ENCODE peak calls at places on chromosome 22, in five cellular contexts. One of them, this sample, is unnamed.

GRCh38 chr22:49213731-49214352 is 613.8 kb downstream of the BRD1 start:
- DNase-seq in AG04449: no peak
- DNase-seq in left lung: no peak
- DNase-seq in heart left ventricle: no peak
- DNase-seq in lower leg skin: no peak
- DNase-seq in this sample: no peak

GRCh38 chr22:41862530-41863266 is 29.8 kb downstream of the SREBF2 start:
- DNase-seq in AG04449: no peak
- DNase-seq in left lung: no peak
- DNase-seq in heart left ventricle: no peak
- DNase-seq in lower leg skin: no peak
- DNase-seq in this sample: no peak

GRCh38 chr22:32587449-32587848 is 112.8 kb downstream of the FBXO7 start:
- DNase-seq in AG04449: no peak
- DNase-seq in left lung: no peak
- DNase-seq in heart left ventricle: no peak
- DNase-seq in lower leg skin: no peak
- DNase-seq in this sample: peak; percentile 66

GRCh38 chr22:17706451-17706900 is 67.8 kb downstream of the BID start:
- DNase-seq in AG04449: peak; percentile 79
- DNase-seq in left lung: no peak
- DNase-seq in heart left ventricle: peak; percentile 24
- DNase-seq in lower leg skin: peak; percentile 66
- DNase-seq in this sample: peak; percentile 92

GRCh38 chr22:47593911-47594311 is 831.5 kb downstream of the TBC1D22A start:
- DNase-seq in AG04449: no peak
- DNase-seq in left lung: no peak
- DNase-seq in heart left ventricle: peak; percentile 8
- DNase-seq in lower leg skin: no peak
- DNase-seq in this sample: no peak

GRCh38 chr22:47213571-47214230 is 451.3 kb downstream of the TBC1D22A start:
- DNase-seq in AG04449: no peak
- DNase-seq in left lung: no peak
- DNase-seq in heart left ventricle: no peak
- DNase-seq in lower leg skin: no peak
- DNase-seq in this sample: peak; percentile 6

GRCh38 chr22:32998373-32998772 is 59.8 kb downstream of the SYN3 start:
- DNase-seq in AG04449: no peak
- DNase-seq in left lung: no peak
- DNase-seq in heart left ventricle: no peak
- DNase-seq in lower leg skin: no peak
- DNase-seq in this sample: no peak

GRCh38 chr22:48348855-48349254 is 1478.8 kb downstream of the BRD1 start:
- DNase-seq in AG04449: no peak
- DNase-seq in left lung: no peak
- DNase-seq in heart left ventricle: no peak
- DNase-seq in lower leg skin: no peak
- DNase-seq in this sample: no peak

GRCh38 chr22:49568751-49569285 is 258.9 kb downstream of the BRD1 start:
- DNase-seq in AG04449: no peak
- DNase-seq in left lung: peak; percentile 46
- DNase-seq in heart left ventricle: peak; percentile 10
- DNase-seq in lower leg skin: no peak
- DNase-seq in this sample: no peak

GRCh38 chr22:22047776-22048175 is 65.2 kb upstream of the TOP3B start:
- DNase-seq in AG04449: no peak
- DNase-seq in left lung: no peak
- DNase-seq in heart left ventricle: no peak
- DNase-seq in lower leg skin: no peak
- DNase-seq in this sample: no peak

GRCh38 chr22:43234299-43234988 is 47.5 kb upstream of the TTLL12 start:
- DNase-seq in AG04449: no peak
- DNase-seq in left lung: no peak
- DNase-seq in heart left ventricle: no peak
- DNase-seq in lower leg skin: no peak
- DNase-seq in this sample: no peak
- TF ChIP-seq CTCF in AG04449: no peak
- TF ChIP-seq CTCF in left lung: no peak
- TF ChIP-seq CTCF in heart left ventricle: no peak
- TF ChIP-seq CTCF in lower leg skin: no peak
- TF ChIP-seq CTCF in this sample: no peak

GRCh38 chr22:25061605-25062377 is 109.3 kb downstream of the KIAA1671 start:
- DNase-seq in AG04449: no peak
- DNase-seq in left lung: no peak
- DNase-seq in heart left ventricle: no peak
- DNase-seq in lower leg skin: no peak
- DNase-seq in this sample: no peak

GRCh38 chr22:25059438-25059837 is 106.9 kb downstream of the KIAA1671 start:
- DNase-seq in AG04449: no peak
- DNase-seq in left lung: no peak
- DNase-seq in heart left ventricle: no peak
- DNase-seq in lower leg skin: no peak
- DNase-seq in this sample: no peak

GRCh38 chr22:25062378-25063095 is 110.0 kb downstream of the KIAA1671 start:
- DNase-seq in AG04449: no peak
- DNase-seq in left lung: no peak
- DNase-seq in heart left ventricle: no peak
- DNase-seq in lower leg skin: no peak
- DNase-seq in this sample: no peak

GRCh38 chr22:25061134-25061533 is 108.6 kb downstream of the KIAA1671 start:
- DNase-seq in AG04449: no peak
- DNase-seq in left lung: no peak
- DNase-seq in heart left ventricle: no peak
- DNase-seq in lower leg skin: no peak
- DNase-seq in this sample: no peak

DNA sequence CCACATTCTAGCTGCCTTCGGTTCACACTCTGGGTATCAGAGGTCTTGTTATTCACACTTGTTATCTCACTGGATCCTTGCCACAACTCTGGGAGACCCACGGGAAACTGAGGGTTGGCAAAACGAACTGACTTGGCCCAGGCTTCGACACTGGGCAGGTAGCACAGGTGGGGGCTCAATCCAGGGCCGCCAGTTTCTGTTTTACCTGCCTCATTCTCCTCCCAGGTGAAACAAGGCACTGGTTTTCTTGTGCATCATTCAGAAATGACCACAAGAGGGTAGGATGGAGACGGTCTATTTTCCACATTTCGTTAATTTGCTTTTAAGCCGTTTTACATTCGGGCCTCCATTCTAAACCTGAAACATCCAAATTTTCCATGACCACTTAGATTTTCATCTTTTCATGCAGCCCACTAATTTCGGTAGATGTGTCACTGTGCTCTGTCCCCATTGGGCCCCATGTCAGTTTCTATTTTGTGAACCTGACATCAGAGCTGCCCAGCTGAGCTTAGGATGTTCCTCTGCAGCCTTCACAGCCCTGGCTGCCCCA is 108.1 kb downstream of the KIAA1671 start:
- DNase-seq in AG04449: no peak
- DNase-seq in left lung: no peak
- DNase-seq in heart left ventricle: no peak
- DNase-seq in lower leg skin: no peak
- DNase-seq in this sample: peak; percentile 33
- TF ChIP-seq CTCF in AG04449: no peak
- TF ChIP-seq CTCF in left lung: no peak
- TF ChIP-seq CTCF in heart left ventricle: no peak
- TF ChIP-seq CTCF in lower leg skin: no peak
- TF ChIP-seq CTCF in this sample: peak; percentile 63

DNA sequence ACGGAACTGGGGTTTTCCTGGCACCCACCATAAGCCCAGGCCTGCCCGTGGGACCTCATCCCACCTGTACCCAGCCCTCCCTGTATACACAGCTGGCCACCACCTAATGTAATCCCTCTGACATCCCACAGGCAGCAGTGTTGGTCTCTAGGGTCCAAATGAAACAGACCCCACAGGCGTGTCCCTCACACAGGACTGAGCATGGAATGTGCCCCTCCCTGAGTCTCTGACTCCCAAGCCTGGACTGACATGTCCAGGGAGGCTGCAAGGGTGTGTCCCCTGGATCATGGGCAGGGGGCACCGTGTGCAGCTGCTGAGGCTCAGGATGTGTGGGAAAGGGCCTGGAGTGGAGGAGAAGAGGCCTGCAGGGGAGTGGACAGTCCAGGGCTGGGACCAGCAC is 50.6 kb upstream of the PPARA start:
- DNase-seq in AG04449: no peak
- DNase-seq in left lung: peak; percentile 23
- DNase-seq in heart left ventricle: no peak
- DNase-seq in lower leg skin: no peak
- DNase-seq in this sample: no peak
- TF ChIP-seq CTCF in AG04449: no peak
- TF ChIP-seq CTCF in left lung: no peak
- TF ChIP-seq CTCF in heart left ventricle: no peak
- TF ChIP-seq CTCF in lower leg skin: no peak
- TF ChIP-seq CTCF in this sample: no peak

GRCh38 chr22:23315341-23315917 is 135.1 kb downstream of the BCR start:
- DNase-seq in AG04449: no peak
- DNase-seq in left lung: peak; percentile 83
- DNase-seq in heart left ventricle: peak; percentile 79
- DNase-seq in lower leg skin: no peak
- DNase-seq in this sample: peak; percentile 73
- TF ChIP-seq CTCF in AG04449: peak; percentile 48
- TF ChIP-seq CTCF in left lung: no peak
- TF ChIP-seq CTCF in heart left ventricle: peak; percentile 38
- TF ChIP-seq CTCF in lower leg skin: no peak
- TF ChIP-seq CTCF in this sample: peak; percentile 65

GRCh38 chr22:40654522-40655167 is 18.1 kb upstream of the MRTFA start:
- DNase-seq in AG04449: no peak
- DNase-seq in left lung: no peak
- DNase-seq in heart left ventricle: peak; percentile 74
- DNase-seq in lower leg skin: no peak
- DNase-seq in this sample: peak; percentile 81
- TF ChIP-seq CTCF in AG04449: peak; percentile 30
- TF ChIP-seq CTCF in left lung: no peak
- TF ChIP-seq CTCF in heart left ventricle: no peak
- TF ChIP-seq CTCF in lower leg skin: no peak
- TF ChIP-seq CTCF in this sample: peak; percentile 31

DNA sequence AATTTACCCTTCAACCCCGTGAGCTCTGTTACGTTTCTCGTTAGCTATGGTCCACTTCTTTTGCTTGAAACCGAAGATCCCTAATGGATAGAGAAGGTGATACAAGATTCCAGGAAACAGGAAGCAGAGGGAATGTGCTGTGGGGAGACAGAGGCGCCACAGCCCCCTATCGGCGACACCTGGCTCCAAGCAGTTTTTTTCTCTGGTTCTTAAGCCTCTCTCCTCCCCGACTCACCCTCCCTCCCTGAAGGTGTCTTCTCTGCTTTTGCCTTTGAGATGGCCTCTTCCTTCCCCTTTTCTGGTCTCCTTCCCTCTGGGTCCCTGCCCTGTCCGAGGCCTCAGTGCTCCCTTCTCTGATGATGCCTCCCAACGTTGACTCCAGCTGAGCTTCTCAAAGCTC is 14.2 kb upstream of the APOBEC3A start:
- DNase-seq in AG04449: no peak
- DNase-seq in left lung: peak; percentile 22
- DNase-seq in heart left ventricle: no peak
- DNase-seq in lower leg skin: no peak
- DNase-seq in this sample: no peak
- TF ChIP-seq CTCF in AG04449: no peak
- TF ChIP-seq CTCF in left lung: no peak
- TF ChIP-seq CTCF in heart left ventricle: no peak
- TF ChIP-seq CTCF in lower leg skin: no peak
- TF ChIP-seq CTCF in this sample: peak; percentile 26

GRCh38 chr22:37967147-37967546 is 13.6 kb downstream of the POLR2F start:
- DNase-seq in AG04449: no peak
- DNase-seq in left lung: no peak
- DNase-seq in heart left ventricle: no peak
- DNase-seq in lower leg skin: no peak
- DNase-seq in this sample: no peak

GRCh38 chr22:37965940-37966664 is 12.6 kb downstream of the POLR2F start:
- DNase-seq in AG04449: no peak
- DNase-seq in left lung: peak; percentile 18
- DNase-seq in heart left ventricle: no peak
- DNase-seq in lower leg skin: no peak
- DNase-seq in this sample: peak; percentile 11

GRCh38 chr22:37970864-37971263 is 13.5 kb downstream of the SOX10 start:
- DNase-seq in AG04449: no peak
- DNase-seq in left lung: no peak
- DNase-seq in heart left ventricle: no peak
- DNase-seq in lower leg skin: no peak
- DNase-seq in this sample: no peak

GRCh38 chr22:37968452-37969251 is 15.2 kb downstream of the POLR2F start:
- DNase-seq in AG04449: no peak
- DNase-seq in left lung: peak; percentile 25
- DNase-seq in heart left ventricle: no peak
- DNase-seq in lower leg skin: no peak
- DNase-seq in this sample: no peak

DNA sequence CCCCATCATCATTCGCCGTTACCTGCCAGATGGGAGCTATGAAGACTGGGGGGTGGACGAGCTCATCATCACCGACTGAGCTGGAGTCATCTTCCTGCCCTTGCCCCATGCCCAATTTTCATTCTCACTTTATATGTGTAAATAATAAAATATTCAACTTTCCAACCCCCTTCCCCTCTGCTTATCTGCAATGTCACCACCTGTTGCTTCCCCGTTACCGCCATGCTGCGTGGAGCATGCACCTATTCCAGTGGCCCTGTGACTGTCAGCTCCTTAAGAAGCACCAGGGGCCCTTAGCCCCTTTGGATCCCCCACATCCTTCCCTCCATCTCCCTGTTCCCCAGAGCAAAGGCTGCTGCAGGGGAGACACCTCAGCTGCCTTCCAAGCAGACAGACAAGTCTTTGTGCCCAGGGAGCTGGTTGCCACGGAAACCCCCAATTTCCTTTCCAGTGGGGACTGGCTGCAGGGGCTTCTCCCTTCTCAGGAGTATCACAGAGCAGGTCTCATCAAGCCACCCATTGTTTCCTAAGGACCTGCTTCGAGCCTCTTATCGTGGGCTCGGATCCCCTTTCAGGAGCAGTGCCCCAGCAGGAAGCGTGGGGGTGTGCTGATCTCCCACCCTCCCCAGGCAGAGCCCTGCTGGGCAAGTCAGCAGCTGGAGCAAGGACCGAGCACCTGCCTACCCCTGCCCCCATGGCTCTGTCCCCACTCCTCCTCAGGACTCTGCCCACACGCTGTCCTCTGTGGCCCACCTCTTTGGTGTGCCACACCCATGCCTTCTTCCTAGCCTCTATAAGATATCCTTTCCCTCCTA is 14.3 kb downstream of the POLR2F start:
- DNase-seq in AG04449: no peak
- DNase-seq in left lung: peak; percentile 39
- DNase-seq in heart left ventricle: no peak
- DNase-seq in lower leg skin: no peak
- DNase-seq in this sample: no peak
- TF ChIP-seq CTCF in AG04449: no peak
- TF ChIP-seq CTCF in left lung: no peak
- TF ChIP-seq CTCF in heart left ventricle: no peak
- TF ChIP-seq CTCF in lower leg skin: no peak
- TF ChIP-seq CTCF in this sample: no peak

GRCh38 chr22:20178922-20179227 is 28.0 kb upstream of the CCDC188 start:
- DNase-seq in AG04449: no peak
- DNase-seq in left lung: no peak
- DNase-seq in heart left ventricle: no peak
- DNase-seq in lower leg skin: no peak
- DNase-seq in this sample: no peak
- TF ChIP-seq CTCF in AG04449: no peak
- TF ChIP-seq CTCF in left lung: no peak
- TF ChIP-seq CTCF in heart left ventricle: no peak
- TF ChIP-seq CTCF in lower leg skin: no peak
- TF ChIP-seq CTCF in this sample: no peak